ENCODE peak calls at places on chromosome 4, in nine cellular contexts. H is H9, I is stomach, A is mucosa of descending colon, M is psoas muscle, J is pancreas, F is mammary epithelial cell, Q is tibial nerve, R is esophagus squamous epithelium. C is an unnamed sample.
A peak's percentile ranks its signal among the peaks of the same experiment; 100 is the strongest.

GRCh38 chr4:152460488-152460887 is 75.4 kb downstream of the FBXW7 start:
- DNase-seq in H (no peak), I (no peak), A (no peak), M (no peak), J (no peak), F (peak; percentile 14), Q (no peak), R (no peak), C (no peak)

GRCh38 chr4:151325320-151326246 is at the start of gene SH3D19:
- DNase-seq in H (peak; percentile 52), I (peak; percentile 75), A (peak; percentile 84), M (peak; percentile 84), J (peak; percentile 76), F (peak; percentile 78), Q (peak; percentile 23), R (no peak), C (peak; percentile 74)

GRCh38 chr4:80185787-80186548 is 11.3 kb upstream of the PRDM8 start:
- DNase-seq in H (no peak), I (no peak), A (no peak), M (no peak), J (no peak), F (no peak), Q (no peak), R (no peak), C (no peak)

GRCh38 chr4:65668201-65669007 is 1.9 kb downstream of the EPHA5 start:
- DNase-seq in H (peak; percentile 39), I (peak; percentile 25), A (no peak), M (peak; percentile 33), J (no peak), F (no peak), Q (no peak), R (no peak), C (peak; percentile 25)

GRCh38 chr4:172202480-172203076 is 389.4 kb downstream of the GALNTL6 start:
- DNase-seq in H (no peak), I (no peak), A (no peak), M (no peak), J (no peak), F (no peak), Q (no peak), R (no peak), C (no peak)

GRCh38 chr4:183407128-183407585 is 37.3 kb upstream of the CDKN2AIP start:
- DNase-seq in H (peak; percentile 93), I (peak; percentile 88), A (peak; percentile 91), M (peak; percentile 89), J (peak; percentile 84), F (peak; percentile 63), Q (peak; percentile 75), R (peak; percentile 16), C (peak; percentile 82)

GRCh38 chr4:55866973-55867574 is 13.6 kb downstream of the EXOC1 start:
- DNase-seq in H (no peak), I (no peak), A (peak; percentile 47), M (no peak), J (no peak), F (peak; percentile 54), Q (no peak), R (no peak), C (no peak)

GRCh38 chr4:75671802-75672421 is 1.3 kb downstream of the G3BP2 start:
- DNase-seq in H (no peak), I (no peak), A (no peak), M (no peak), J (no peak), F (no peak), Q (no peak), R (no peak), C (no peak)

GRCh38 chr4:26105372-26105771 is 191.4 kb downstream of the SMIM20 start:
- DNase-seq in H (no peak), I (no peak), A (no peak), M (no peak), J (no peak), F (no peak), Q (no peak), R (no peak), C (no peak)

GRCh38 chr4:155667538-155668511 is 1.2 kb downstream of the GUCY1A1 start:
- DNase-seq in H (peak; percentile 46), I (no peak), A (peak; percentile 23), M (peak; percentile 64), J (peak; percentile 45), F (peak; percentile 47), Q (no peak), R (no peak), C (peak; percentile 18)

GRCh38 chr4:139988863-139989765 is 164.9 kb downstream of the MAML3 start:
- DNase-seq in H (peak; percentile 36), I (peak; percentile 34), A (no peak), M (no peak), J (no peak), F (peak; percentile 97), Q (no peak), R (no peak), C (peak; percentile 43)

GRCh38 chr4:15895517-15895916 is 43.0 kb downstream of the FGFBP1 start:
- DNase-seq in H (no peak), I (no peak), A (no peak), M (no peak), J (no peak), F (no peak), Q (no peak), R (no peak), C (no peak)

GRCh38 chr4:78656968-78657445 is 105.4 kb downstream of the ANXA3 start:
- DNase-seq in H (no peak), I (no peak), A (no peak), M (no peak), J (no peak), F (no peak), Q (no peak), R (no peak), C (no peak)

GRCh38 chr4:79429113-79430034 is 21.3 kb upstream of the GK2 start:
- DNase-seq in H (no peak), I (no peak), A (no peak), M (no peak), J (no peak), F (no peak), Q (no peak), R (no peak), C (no peak)

GRCh38 chr4:61521451-61521850 is 321.3 kb downstream of the ADGRL3 start:
- DNase-seq in H (no peak), I (no peak), A (no peak), M (no peak), J (no peak), F (peak; percentile 38), Q (no peak), R (no peak), C (no peak)

GRCh38 chr4:27628609-27629008 is 768.0 kb downstream of the STIM2 start:
- DNase-seq in H (no peak), I (no peak), A (no peak), M (no peak), J (no peak), F (no peak), Q (no peak), R (no peak), C (no peak)

GRCh38 chr4:148442830-148443549 is 776 bp upstream of the NR3C2 start:
- DNase-seq in H (no peak), I (no peak), A (no peak), M (peak; percentile 67), J (peak; percentile 62), F (no peak), Q (no peak), R (no peak), C (no peak)

GRCh38 chr4:185142563-185142910 is 529 bp upstream of the SLC25A4 start:
- DNase-seq in H (no peak), I (no peak), A (no peak), M (no peak), J (no peak), F (no peak), Q (no peak), R (no peak), C (no peak)

GRCh38 chr4:48484494-48485168 is 1.5 kb downstream of the SLC10A4 start:
- DNase-seq in H (peak; percentile 33), I (no peak), A (no peak), M (no peak), J (no peak), F (no peak), Q (no peak), R (no peak), C (no peak)

GRCh38 chr4:137509855-137510282 is 22.4 kb downstream of the PCDH18 start:
- DNase-seq in H (no peak), I (no peak), A (no peak), M (no peak), J (no peak), F (no peak), Q (no peak), R (no peak), C (no peak)

GRCh38 chr4:169952236-169953088 is 73.7 kb downstream of the MFAP3L start:
- DNase-seq in H (no peak), I (no peak), A (no peak), M (no peak), J (no peak), F (no peak), Q (no peak), R (no peak), C (no peak)

GRCh38 chr4:169945636-169946035 is 80.6 kb downstream of the MFAP3L start:
- DNase-seq in H (no peak), I (no peak), A (no peak), M (no peak), J (no peak), F (no peak), Q (no peak), R (no peak), C (no peak)

DNA sequence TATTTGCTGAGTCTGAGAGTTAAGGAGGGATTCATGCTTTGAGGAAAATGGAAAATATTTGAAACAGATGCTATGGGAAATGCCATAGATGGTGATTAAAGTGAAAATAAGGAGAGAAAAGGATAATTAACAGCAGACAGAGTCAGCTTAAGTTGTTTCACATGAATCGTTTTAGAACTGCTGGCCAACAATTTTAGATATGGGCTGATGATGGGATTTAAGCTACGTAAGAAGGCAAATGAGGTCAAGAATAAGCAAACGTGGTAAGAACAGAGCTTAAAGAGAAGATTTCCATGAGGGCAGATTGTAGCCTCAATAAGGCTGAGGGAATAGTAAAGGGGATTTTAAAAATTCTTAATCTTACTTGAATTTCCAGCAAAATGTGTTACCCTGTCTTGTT is 77.9 kb downstream of the MFAP3L start:
- DNase-seq in H (no peak), I (no peak), A (no peak), M (no peak), J (no peak), F (no peak), Q (no peak), R (no peak), C (no peak)
- H3K4me1 ChIP-seq in H (peaks cover 4% of the 10 kb centered on the region), I (no peaks in the 10 kb centered on the region), A (no peaks in the 10 kb centered on the region), M (no peaks in the 10 kb centered on the region), J (no peaks in the 10 kb centered on the region), F (no peaks in the 10 kb centered on the region), Q (peaks cover 6% of the 10 kb centered on the region), R (no peaks in the 10 kb centered on the region), C (no peaks in the 10 kb centered on the region)

GRCh38 chr4:110595583-110595982 is 27.3 kb downstream of the PITX2 start:
- DNase-seq in H (no peak), I (no peak), A (no peak), M (no peak), J (no peak), F (no peak), Q (no peak), R (no peak), C (no peak)
- H3K9me3 ChIP-seq in H (no peaks in the 10 kb centered on the region), I (peaks cover 21% of the 10 kb centered on the region), A (peaks cover 8% of the 10 kb centered on the region), M (no peaks in the 10 kb centered on the region), J (no peaks in the 10 kb centered on the region), F (peaks cover 4% of the 10 kb centered on the region), Q (peaks cover 17% of the 10 kb centered on the region), R (no peaks in the 10 kb centered on the region), C (no peaks in the 10 kb centered on the region)

GRCh38 chr4:106993846-106994245 is 42.3 kb downstream of the DKK2 start:
- DNase-seq in H (no peak), I (no peak), A (no peak), M (no peak), J (no peak), F (peak; percentile 32), Q (no peak), R (no peak), C (no peak)
- TF ChIP-seq CTCF in H (no peak), I (no peak), A (no peak), M (no peak), J (no peak), F (no peak), Q (no peak), R (no peak), C (no peak)

GRCh38 chr4:8200302-8200975 is 1.3 kb downstream of the SH3TC1 start:
- DNase-seq in H (no peak), I (peak; percentile 68), A (peak; percentile 38), M (peak; percentile 81), J (no peak), F (peak; percentile 70), Q (no peak), R (no peak), C (no peak)
- H3K4me1 ChIP-seq in H (no peaks in the 10 kb centered on the region), I (peaks cover 54% of the 10 kb centered on the region), A (peaks cover 22% of the 10 kb centered on the region), M (peaks cover 5% of the 10 kb centered on the region), J (peaks cover 17% of the 10 kb centered on the region), F (peaks cover 67% of the 10 kb centered on the region), Q (peaks cover 47% of the 10 kb centered on the region), R (peaks cover 53% of the 10 kb centered on the region), C (peaks cover 12% of the 10 kb centered on the region)

C was measured in ovary.